ENCODE peak calls at places on chromosomes 4 and X, in ten cellular contexts. D is PC-3, U is cardiac fibroblast, M is stomach, A is right atrium auricular region, T is Calu3, O is Panc1, J is GM13977, P is prostate gland, Z is GM23338. C is an unnamed sample.

GRCh38 chr4:26365537-26366150 is 44.8 kb downstream of the RBPJ start:
- DNase-seq in D (no peak), U (no peak), M (no peak), A (no peak), T (no peak), O (no peak), J (no peak), P (no peak), Z (no peak), C (no peak)

GRCh38 chrX:136694491-136695087 is 46.6 kb downstream of the CD40LG start:
- DNase-seq in D (peak), U (peak), M (no peak), A (no peak), T (peak), O (no peak), J (peak), P (no peak), Z (peak), C (peak)

GRCh38 chr4:157040380-157040779 is 35.6 kb upstream of the GLRB start:
- DNase-seq in D (no peak), U (no peak), M (no peak), A (no peak), T (no peak), O (no peak), J (no peak), P (no peak), Z (no peak), C (no peak)

GRCh38 chr4:21888195-21888976 is 60.2 kb downstream of the KCNIP4 start:
- DNase-seq in D (peak), U (peak), M (no peak), A (no peak), T (no peak), O (no peak), J (no peak), P (no peak), Z (no peak), C (no peak)

GRCh38 chr4:89416968-89417367 is 109.4 kb upstream of the GPRIN3 start:
- DNase-seq in D (peak), U (no peak), M (no peak), A (no peak), T (no peak), O (no peak), J (no peak), P (no peak), Z (no peak), C (no peak)

GRCh38 chr4:86522349-86522748 is 71.8 kb upstream of the PTPN13 start:
- DNase-seq in D (peak), U (peak), M (no peak), A (no peak), T (no peak), O (no peak), J (no peak), P (no peak), Z (no peak), C (no peak)

GRCh38 chrX:134520860-134521390 is 61.0 kb downstream of the HPRT1 start:
- DNase-seq in D (peak), U (peak), M (no peak), A (no peak), T (peak), O (no peak), J (peak), P (peak), Z (peak), C (peak)

GRCh38 chrX:27728291-27728690 is 79.5 kb upstream of the MAGEB10 start:
- DNase-seq in D (peak), U (peak), M (no peak), A (no peak), T (no peak), O (no peak), J (no peak), P (no peak), Z (no peak), C (no peak)

DNA sequence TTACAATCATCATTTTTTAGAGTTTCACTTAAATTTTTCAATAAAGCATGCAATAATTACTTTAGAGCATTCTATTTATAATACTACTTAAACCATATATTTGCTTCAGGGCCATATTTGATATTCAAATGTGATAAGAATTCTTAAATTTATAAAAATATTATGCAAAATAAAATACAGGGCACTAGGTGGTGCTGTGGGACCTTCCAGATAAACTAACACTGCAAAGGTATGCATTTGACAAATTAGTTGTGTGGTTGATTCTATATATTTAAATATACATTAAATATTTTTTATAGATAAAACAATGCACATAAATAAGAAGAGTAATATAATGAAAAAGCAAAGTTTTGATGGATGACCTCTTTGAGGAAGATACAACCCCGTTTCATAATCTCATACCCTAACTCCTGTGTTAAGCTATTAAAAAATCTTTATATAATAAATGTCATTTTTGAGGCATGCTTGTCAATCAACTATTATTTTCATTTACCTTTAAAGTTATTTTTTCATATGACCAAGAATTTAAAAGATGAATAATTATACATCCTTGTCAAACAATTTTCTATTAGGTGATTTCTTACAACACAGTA is 128.4 kb downstream of the REELD1 start:
- DNase-seq in D (peak), U (peak), M (no peak), A (no peak), T (peak), O (no peak), J (peak), P (peak), Z (peak), C (no peak)
- TF ChIP-seq CTCF in D (peak), U (peak), M (peak), A (peak), T (no peak), O (peak), J (peak), P (no peak), Z (peak), C (peak)

GRCh38 chr4:66372706-66373105 is 702.4 kb upstream of the EPHA5 start:
- DNase-seq in D (no peak), U (peak), M (no peak), A (no peak), T (no peak), O (no peak), J (no peak), P (no peak), Z (no peak), C (no peak)
- TF ChIP-seq CTCF in D (no peak), U (no peak), M (no peak), A (no peak), T (no peak), O (no peak), J (no peak), P (no peak), Z (no peak), C (no peak)

GRCh38 chr4:39066371-39066770 is 4.3 kb downstream of the KLHL5 start:
- DNase-seq in D (no peak), U (no peak), M (no peak), A (no peak), T (no peak), O (no peak), J (no peak), P (no peak), Z (no peak), C (no peak)

GRCh38 chr4:39056023-39056422 is 6.0 kb upstream of the KLHL5 start:
- DNase-seq in D (no peak), U (no peak), M (no peak), A (no peak), T (no peak), O (no peak), J (no peak), P (no peak), Z (no peak), C (no peak)

GRCh38 chr4:39062094-39062493 is at the start of gene KLHL5:
- DNase-seq in D (no peak), U (no peak), M (no peak), A (no peak), T (no peak), O (no peak), J (no peak), P (no peak), Z (peak), C (no peak)

GRCh38 chr4:39062499-39062898 is 467 bp downstream of the KLHL5 start:
- DNase-seq in D (no peak), U (no peak), M (no peak), A (no peak), T (no peak), O (no peak), J (no peak), P (no peak), Z (no peak), C (no peak)

GRCh38 chr4:39061450-39061849 is 582 bp upstream of the KLHL5 start:
- DNase-seq in D (no peak), U (no peak), M (no peak), A (no peak), T (no peak), O (no peak), J (no peak), P (no peak), Z (no peak), C (no peak)
- TF ChIP-seq CTCF in D (peak), U (no peak), M (no peak), A (no peak), T (no peak), O (no peak), J (no peak), P (no peak), Z (no peak), C (no peak)

GRCh38 chrX:20019672-20020365 is 29.0 kb upstream of the BCLAF3 start:
- DNase-seq in D (no peak), U (no peak), M (no peak), A (no peak), T (no peak), O (no peak), J (no peak), P (no peak), Z (no peak), C (no peak)
- TF ChIP-seq CTCF in D (no peak), U (no peak), M (no peak), A (no peak), T (no peak), O (no peak), J (no peak), P (no peak), Z (no peak), C (no peak)

DNA sequence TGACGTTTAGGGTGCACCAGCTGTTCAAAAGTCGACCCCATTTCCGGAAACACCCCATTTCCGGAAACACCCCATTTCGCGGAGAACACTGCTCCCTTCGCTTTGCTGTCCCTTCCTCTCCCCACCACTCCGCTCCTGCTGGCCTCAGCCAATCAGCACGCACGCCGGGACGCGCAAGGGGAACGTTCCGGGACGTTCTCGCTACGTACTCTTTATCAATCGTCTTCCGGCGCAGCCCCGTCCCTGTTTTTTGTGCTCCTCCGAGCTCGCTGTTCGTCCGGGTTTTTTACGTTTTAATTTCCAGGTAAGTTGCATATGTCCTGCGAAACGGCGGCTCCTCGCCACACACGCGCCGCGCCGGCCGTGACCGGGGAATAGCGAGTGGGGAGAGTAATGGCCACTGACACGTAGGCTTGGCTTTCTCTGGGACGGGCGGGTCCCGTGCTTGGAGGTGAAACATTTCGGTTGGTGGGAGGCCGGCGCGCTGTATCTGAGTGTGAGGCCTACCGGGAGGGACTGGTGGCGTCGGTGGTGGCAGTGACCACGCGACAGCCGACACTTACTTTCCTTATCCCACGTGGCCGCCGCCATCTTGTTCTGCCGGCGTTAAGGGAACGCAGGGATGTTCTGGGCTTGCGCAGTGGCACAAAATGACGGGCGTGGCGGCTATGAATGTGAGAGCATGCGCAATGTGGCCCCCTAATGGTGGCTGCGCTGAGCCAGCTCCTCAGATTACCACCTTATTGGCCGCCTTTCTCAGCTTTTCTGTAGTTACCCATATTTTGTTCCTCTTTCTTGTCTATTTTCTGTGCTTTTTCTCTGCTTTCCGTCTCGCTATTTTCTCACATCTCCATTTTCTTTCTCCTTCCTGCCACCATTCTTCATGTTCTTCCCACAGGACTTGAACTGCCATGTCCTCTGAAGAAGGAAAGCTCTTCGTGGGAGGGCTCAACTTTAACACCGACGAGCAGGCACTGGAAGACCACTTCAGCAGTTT is at the start of gene RBM3:
- DNase-seq in D (peak), U (peak), M (peak), A (peak), T (peak), O (peak), J (peak), P (peak), Z (peak), C (peak)
- TF ChIP-seq CTCF in D (peak), U (peak), M (peak), A (no peak), T (peak), O (no peak), J (peak), P (no peak), Z (peak), C (peak)

DNA sequence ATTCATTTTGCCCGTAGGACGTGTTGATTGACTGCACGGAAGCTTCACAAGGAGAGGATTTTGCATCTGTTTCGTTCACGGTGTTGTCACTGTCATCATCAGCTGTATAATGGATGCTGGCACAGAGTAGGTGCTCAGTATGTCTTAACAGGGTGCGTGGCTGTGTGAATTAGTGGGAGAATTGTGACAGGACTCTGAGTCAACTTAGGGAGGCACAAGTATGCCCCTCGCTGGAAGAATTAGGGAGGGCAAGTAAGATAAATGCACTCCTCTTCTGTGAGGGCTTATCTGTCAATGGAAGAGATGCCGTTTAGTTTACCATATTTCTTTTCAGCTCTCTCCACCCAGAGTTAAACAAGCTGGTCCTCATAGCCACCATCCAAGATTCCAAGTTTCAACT is 107.2 kb downstream of the TRIML1 start:
- DNase-seq in D (peak), U (peak), M (no peak), A (no peak), T (no peak), O (no peak), J (no peak), P (no peak), Z (peak), C (no peak)
- TF ChIP-seq CTCF in D (peak), U (peak), M (no peak), A (no peak), T (no peak), O (no peak), J (no peak), P (no peak), Z (peak), C (no peak)

GRCh38 chr4:15779336-15779735 is 1.2 kb downstream of the CD38 start:
- DNase-seq in D (peak), U (peak), M (no peak), A (peak), T (peak), O (no peak), J (no peak), P (peak), Z (peak), C (no peak)
- TF ChIP-seq CTCF in D (peak), U (peak), M (no peak), A (peak), T (no peak), O (no peak), J (no peak), P (no peak), Z (peak), C (peak)

DNA sequence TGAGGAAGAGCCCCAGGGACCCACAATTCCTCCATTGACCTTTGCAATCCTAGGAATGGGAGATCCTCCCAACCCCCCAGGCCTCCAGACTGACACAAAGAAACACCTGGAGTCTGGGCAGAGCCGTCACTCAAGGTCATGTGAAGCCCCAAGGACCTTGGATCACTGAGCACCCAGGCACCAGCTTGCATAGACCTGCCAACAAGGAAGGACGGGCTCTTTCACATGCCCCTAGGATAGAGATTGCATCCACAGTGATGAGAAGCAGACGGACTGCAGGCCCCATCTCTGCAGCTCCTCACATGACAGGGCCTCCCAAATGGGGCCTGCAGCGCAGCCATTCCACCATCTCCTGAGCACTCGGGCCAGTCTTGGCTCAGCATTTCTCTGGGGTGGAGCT is 186.0 kb upstream of the ZCCHC13 start:
- DNase-seq in D (no peak), U (no peak), M (no peak), A (no peak), T (no peak), O (no peak), J (no peak), P (no peak), Z (peak), C (no peak)
- TF ChIP-seq CTCF in D (no peak), U (no peak), M (no peak), A (no peak), T (no peak), O (no peak), J (no peak), P (no peak), Z (no peak), C (no peak)

C was measured in GM10248.